ENCODE peak calls at places on chromosome 13, in ten cellular contexts. O is A549; S is AG04450; W is AG09309; M is heart left ventricle; P is esophagus squamous epithelium; X is fibroblast of the aortic adventitia; R is CD8-positive, alpha-beta T cell; G is IMR-90; A is neural progenitor cell. D is an unnamed sample.

GRCh38 chr13:94217370-94217769 is 262.1 kb downstream of the DCT start:
- DNase-seq in O (no peak), S (no peak), W (no peak), M (no peak), P (no peak), X (no peak), R (no peak), G (peak), A (no peak), D (no peak)

GRCh38 chr13:114256547-114256946 is 21.9 kb downstream of the CDC16 start:
- DNase-seq in O (no peak), S (no peak), W (no peak), M (no peak), P (no peak), X (no peak), R (no peak), G (no peak), A (no peak), D (no peak)

GRCh38 chr13:35388979-35389378 is 87.5 kb downstream of the MAB21L1 start:
- DNase-seq in O (no peak), S (no peak), W (no peak), M (no peak), P (no peak), X (peak), R (no peak), G (peak), A (no peak), D (no peak)

GRCh38 chr13:34044660-34045080 is 226.7 kb downstream of the RFC3 start:
- DNase-seq in O (peak), S (peak), W (peak), M (no peak), P (no peak), X (peak), R (no peak), G (peak), A (no peak), D (no peak)

GRCh38 chr13:93477238-93477637 is 250.6 kb downstream of the GPC6 start:
- DNase-seq in O (no peak), S (no peak), W (peak), M (no peak), P (no peak), X (peak), R (no peak), G (peak), A (no peak), D (no peak)

GRCh38 chr13:94239135-94239534 is 240.3 kb downstream of the DCT start:
- DNase-seq in O (no peak), S (peak), W (peak), M (no peak), P (no peak), X (peak), R (no peak), G (peak), A (no peak), D (no peak)

GRCh38 chr13:91014696-91015095 is 332.8 kb upstream of the MIR17HG start:
- DNase-seq in O (no peak), S (no peak), W (no peak), M (no peak), P (no peak), X (no peak), R (no peak), G (no peak), A (no peak), D (no peak)

GRCh38 chr13:89361909-89362308 is 1690.7 kb downstream of the SLITRK5 start:
- DNase-seq in O (no peak), S (no peak), W (no peak), M (no peak), P (no peak), X (peak), R (no peak), G (peak), A (no peak), D (no peak)

GRCh38 chr13:97284558-97284957 is 62.4 kb downstream of the MBNL2 start:
- DNase-seq in O (no peak), S (no peak), W (no peak), M (no peak), P (no peak), X (peak), R (no peak), G (peak), A (no peak), D (no peak)

GRCh38 chr13:97125810-97126738 is 96.1 kb upstream of the MBNL2 start:
- DNase-seq in O (no peak), S (no peak), W (no peak), M (no peak), P (no peak), X (peak), R (no peak), G (peak), A (no peak), D (peak)

GRCh38 chr13:110283661-110284516 is 23.1 kb downstream of the COL4A1 start:
- DNase-seq in O (no peak), S (no peak), W (no peak), M (no peak), P (no peak), X (peak), R (no peak), G (peak), A (no peak), D (no peak)

GRCh38 chr13:61170791-61171330 is 244.8 kb downstream of the PCDH20 start:
- DNase-seq in O (no peak), S (no peak), W (no peak), M (no peak), P (no peak), X (no peak), R (no peak), G (no peak), A (no peak), D (no peak)

GRCh38 chr13:109135018-109135417 is 505.6 kb downstream of the MYO16 start:
- DNase-seq in O (no peak), S (no peak), W (no peak), M (no peak), P (no peak), X (no peak), R (no peak), G (no peak), A (no peak), D (no peak)

GRCh38 chr13:42702726-42703125 is 78.7 kb upstream of the FAM216B start:
- DNase-seq in O (no peak), S (no peak), W (no peak), M (no peak), P (no peak), X (peak), R (no peak), G (no peak), A (no peak), D (no peak)

GRCh38 chr13:106493569-106493968 is 41.9 kb downstream of the EFNB2 start:
- DNase-seq in O (no peak), S (no peak), W (no peak), M (no peak), P (no peak), X (no peak), R (no peak), G (no peak), A (no peak), D (peak)

GRCh38 chr13:97448503-97449251 is 14.7 kb downstream of the RAP2A start:
- DNase-seq in O (no peak), S (no peak), W (no peak), M (no peak), P (no peak), X (no peak), R (no peak), G (no peak), A (peak), D (no peak)

GRCh38 chr13:102197193-102197592 is 204.7 kb downstream of the FGF14 start:
- DNase-seq in O (no peak), S (no peak), W (no peak), M (no peak), P (no peak), X (peak), R (no peak), G (peak), A (peak), D (peak)

GRCh38 chr13:97273341-97273831 is 51.3 kb downstream of the MBNL2 start:
- DNase-seq in O (no peak), S (no peak), W (no peak), M (no peak), P (no peak), X (peak), R (no peak), G (no peak), A (no peak), D (no peak)

GRCh38 chr13:97067342-97067895 is 73.1 kb upstream of the OXGR1 start:
- DNase-seq in O (no peak), S (no peak), W (no peak), M (no peak), P (no peak), X (no peak), R (no peak), G (no peak), A (no peak), D (no peak)

GRCh38 chr13:45713721-45714120 is 11.6 kb downstream of the CBY2 start:
- DNase-seq in O (no peak), S (no peak), W (no peak), M (peak), P (no peak), X (no peak), R (no peak), G (no peak), A (no peak), D (no peak)

GRCh38 chr13:113918981-113919646 is 54.8 kb downstream of the C13orf46 start:
- DNase-seq in O (no peak), S (no peak), W (no peak), M (peak), P (no peak), X (no peak), R (no peak), G (no peak), A (no peak), D (no peak)

GRCh38 chr13:31134055-31134711 is 27.5 kb downstream of the HSPH1 start:
- DNase-seq in O (no peak), S (no peak), W (no peak), M (no peak), P (no peak), X (no peak), R (no peak), G (no peak), A (no peak), D (no peak)

GRCh38 chr13:50422181-50423148 is 407.2 kb downstream of the KCNRG start:
- DNase-seq in O (no peak), S (no peak), W (no peak), M (no peak), P (no peak), X (no peak), R (no peak), G (no peak), A (no peak), D (no peak)

GRCh38 chr13:59823495-59823894 is 340.2 kb downstream of the DIAPH3 start:
- DNase-seq in O (no peak), S (no peak), W (peak), M (no peak), P (no peak), X (peak), R (no peak), G (peak), A (no peak), D (no peak)

GRCh38 chr13:90846956-90847355 is 500.5 kb upstream of the MIR17HG start:
- DNase-seq in O (no peak), S (no peak), W (no peak), M (no peak), P (no peak), X (no peak), R (no peak), G (no peak), A (no peak), D (no peak)

GRCh38 chr13:97226788-97227627 is 4.9 kb downstream of the MBNL2 start:
- DNase-seq in O (no peak), S (no peak), W (no peak), M (no peak), P (no peak), X (no peak), R (peak), G (no peak), A (no peak), D (peak)

GRCh38 chr13:113929628-113930615 is 44.0 kb downstream of the C13orf46 start:
- DNase-seq in O (no peak), S (no peak), W (no peak), M (peak), P (no peak), X (no peak), R (no peak), G (no peak), A (no peak), D (no peak)

GRCh38 chr13:101916758-101917474 is 464.4 kb downstream of the ITGBL1 start:
- DNase-seq in O (no peak), S (no peak), W (no peak), M (peak), P (no peak), X (no peak), R (no peak), G (no peak), A (peak), D (no peak)

GRCh38 chr13:31697290-31697689 is 42.0 kb upstream of the RXFP2 start:
- DNase-seq in O (no peak), S (no peak), W (no peak), M (no peak), P (no peak), X (peak), R (no peak), G (no peak), A (no peak), D (no peak)

GRCh38 chr13:105957769-105958438 is 577.6 kb downstream of the EFNB2 start:
- DNase-seq in O (no peak), S (no peak), W (no peak), M (no peak), P (no peak), X (no peak), R (no peak), G (no peak), A (no peak), D (no peak)

GRCh38 chr13:110294146-110294545 is 12.8 kb downstream of the COL4A1 start:
- DNase-seq in O (no peak), S (no peak), W (peak), M (no peak), P (no peak), X (peak), R (no peak), G (no peak), A (no peak), D (no peak)

GRCh38 chr13:80338781-80339577 is 1.9 kb downstream of the SPRY2 start:
- DNase-seq in O (no peak), S (peak), W (peak), M (peak), P (peak), X (peak), R (no peak), G (peak), A (peak), D (peak)

GRCh38 chr13:60329221-60329983 is 67.6 kb upstream of the TDRD3 start:
- DNase-seq in O (no peak), S (no peak), W (no peak), M (no peak), P (no peak), X (peak), R (no peak), G (peak), A (peak), D (peak)

GRCh38 chr13:75356426-75356825 is 125.5 kb downstream of the TBC1D4 start:
- DNase-seq in O (no peak), S (no peak), W (no peak), M (no peak), P (no peak), X (no peak), R (no peak), G (no peak), A (no peak), D (no peak)

GRCh38 chr13:75353786-75354193 is 128.2 kb downstream of the TBC1D4 start:
- DNase-seq in O (no peak), S (no peak), W (no peak), M (no peak), P (no peak), X (peak), R (no peak), G (peak), A (no peak), D (peak)

GRCh38 chr13:75357576-75358295 is 124.2 kb downstream of the TBC1D4 start:
- DNase-seq in O (peak), S (no peak), W (no peak), M (no peak), P (no peak), X (peak), R (peak), G (peak), A (peak), D (peak)

GRCh38 chr13:75352641-75353327 is 129.2 kb downstream of the TBC1D4 start:
- DNase-seq in O (no peak), S (no peak), W (no peak), M (no peak), P (no peak), X (no peak), R (no peak), G (peak), A (no peak), D (no peak)

DNA sequence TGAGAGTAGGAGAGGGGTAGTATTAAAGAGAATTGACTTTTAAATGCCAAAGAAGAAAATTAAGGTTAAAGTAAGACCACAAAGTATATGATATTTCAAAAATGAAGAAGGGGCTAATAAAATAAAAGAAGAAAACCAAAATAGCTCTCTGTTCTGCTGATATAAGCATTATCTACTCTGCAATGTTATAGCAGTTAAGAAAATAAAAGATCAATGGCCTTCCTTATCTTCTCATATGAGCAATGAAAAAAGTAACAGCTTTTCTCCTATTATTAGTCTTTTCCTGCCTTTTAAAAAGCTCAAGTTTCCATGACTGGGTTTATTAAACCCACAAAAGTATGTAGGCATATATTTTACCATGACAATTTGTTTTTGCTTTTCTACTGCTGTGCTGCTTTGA is 126.4 kb downstream of the TBC1D4 start:
- DNase-seq in O (no peak), S (no peak), W (no peak), M (no peak), P (no peak), X (no peak), R (no peak), G (no peak), A (no peak), D (no peak)
- H3K4me3 ChIP-seq in O (no peak), S (no peak), W (no peak), M (no peak), P (no peak), X (no peak), R (no peak), G (no peak), A (no peak), D (no peak)

GRCh38 chr13:23510979-23511735 is 59.1 kb upstream of the TNFRSF19 start:
- DNase-seq in O (no peak), S (no peak), W (no peak), M (no peak), P (no peak), X (no peak), R (no peak), G (peak), A (peak), D (peak)
- TF ChIP-seq CTCF in O (peak), S (peak), W (peak), M (peak), P (no peak), X (no peak), R (no peak), G (peak), A (no peak), D (peak)

DNA sequence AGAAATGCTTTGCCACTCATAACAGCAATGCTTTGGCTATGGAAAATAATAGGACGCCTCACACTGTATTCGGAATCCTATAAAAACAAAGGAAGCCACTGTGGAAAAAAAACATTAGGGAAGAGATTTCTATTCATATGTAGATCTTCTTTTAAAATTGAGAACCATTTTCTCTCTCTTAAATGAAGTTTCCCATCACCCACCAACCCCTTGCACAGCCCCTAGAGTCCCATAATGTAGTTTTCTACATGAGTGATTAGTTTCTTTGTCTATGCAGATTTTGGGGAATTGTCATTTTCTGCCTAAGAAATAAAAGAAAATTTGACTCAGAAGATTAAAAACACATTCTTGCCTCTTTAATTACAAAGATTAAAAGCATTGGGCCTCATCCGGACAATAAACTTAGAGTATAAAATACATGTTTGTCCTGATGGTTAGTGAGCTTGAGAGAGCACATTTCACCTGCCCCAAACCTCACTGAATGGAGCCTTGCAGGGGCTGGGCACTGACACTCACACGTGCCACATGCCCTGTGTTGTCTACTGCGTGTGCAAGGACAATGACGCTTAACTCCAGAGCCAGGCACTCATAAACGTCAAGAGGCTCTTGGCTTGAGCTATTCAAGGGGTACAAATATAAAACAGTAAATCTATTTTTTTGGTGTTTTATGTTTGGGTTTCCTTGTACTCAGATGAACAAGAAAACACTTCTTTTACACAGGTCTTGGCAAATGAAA is 40.0 kb upstream of the KL start:
- DNase-seq in O (no peak), S (no peak), W (no peak), M (no peak), P (no peak), X (no peak), R (no peak), G (no peak), A (no peak), D (no peak)
- H3K4me3 ChIP-seq in O (no peak), S (no peak), W (no peak), M (no peak), P (no peak), X (no peak), R (no peak), G (no peak), A (no peak), D (no peak)

GRCh38 chr13:21997726-21998125 is 326.9 kb downstream of the FGF9 start:
- DNase-seq in O (no peak), S (no peak), W (no peak), M (no peak), P (no peak), X (no peak), R (no peak), G (no peak), A (no peak), D (no peak)

GRCh38 chr13:22000191-22000590 is 329.3 kb downstream of the FGF9 start:
- DNase-seq in O (no peak), S (no peak), W (no peak), M (no peak), P (no peak), X (no peak), R (no peak), G (no peak), A (no peak), D (no peak)

GRCh38 chr13:21999666-22000065 is 328.8 kb downstream of the FGF9 start:
- DNase-seq in O (no peak), S (no peak), W (no peak), M (no peak), P (no peak), X (no peak), R (no peak), G (no peak), A (no peak), D (no peak)

GRCh38 chr13:21996049-21996448 is 325.2 kb downstream of the FGF9 start:
- DNase-seq in O (no peak), S (no peak), W (no peak), M (no peak), P (no peak), X (no peak), R (no peak), G (no peak), A (no peak), D (no peak)

GRCh38 chr13:21998279-21998678 is 327.4 kb downstream of the FGF9 start:
- DNase-seq in O (no peak), S (no peak), W (no peak), M (no peak), P (no peak), X (no peak), R (no peak), G (no peak), A (peak), D (no peak)
- TF ChIP-seq CTCF in O (no peak), S (peak), W (no peak), M (no peak), P (no peak), X (no peak), R (no peak), G (no peak), A (no peak), D (no peak)

GRCh38 chr13:44489751-44490150 is 86.4 kb downstream of the TSC22D1 start:
- DNase-seq in O (no peak), S (no peak), W (no peak), M (no peak), P (no peak), X (no peak), R (no peak), G (no peak), A (no peak), D (no peak)

GRCh38 chr13:44487989-44488388 is 88.1 kb downstream of the TSC22D1 start:
- DNase-seq in O (no peak), S (no peak), W (no peak), M (no peak), P (no peak), X (no peak), R (no peak), G (no peak), A (no peak), D (peak)

DNA sequence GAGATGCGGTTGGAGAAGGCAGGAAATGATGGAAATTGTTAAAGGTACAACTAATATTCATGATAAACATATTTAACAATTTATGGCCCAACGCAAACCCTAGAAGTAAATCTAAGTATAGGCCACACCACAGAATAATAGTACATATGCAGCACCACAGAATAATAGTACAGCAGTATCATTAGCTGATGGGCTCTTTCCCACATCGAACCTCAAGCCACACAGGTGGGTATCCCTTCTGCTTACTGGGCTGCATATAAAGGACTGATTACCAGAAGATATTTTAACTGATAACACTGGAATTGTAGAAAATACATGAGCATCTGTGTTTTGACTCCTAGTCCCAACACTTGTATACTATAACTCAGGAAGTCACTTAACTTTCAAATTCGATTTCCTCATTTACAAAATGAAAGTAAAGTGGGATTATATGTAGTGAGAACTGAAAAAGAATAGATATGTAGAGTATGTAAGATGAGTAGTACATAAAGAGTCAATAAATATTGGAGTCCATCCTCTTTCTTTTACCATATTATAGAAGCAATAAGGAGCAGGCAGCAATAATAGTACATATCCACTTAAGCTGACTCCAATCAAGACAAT is 91.5 kb downstream of the TSC22D1 start:
- DNase-seq in O (no peak), S (no peak), W (no peak), M (no peak), P (no peak), X (no peak), R (no peak), G (no peak), A (no peak), D (peak)
- H3K4me3 ChIP-seq in O (no peak), S (no peak), W (no peak), M (peak), P (no peak), X (no peak), R (no peak), G (no peak), A (no peak), D (peak)

D was measured in GM12865.